ENCODE peak calls at places on chromosome 13, in five cellular contexts. One of them, this sample, is unnamed.

GRCh38 chr13:48265217-48265815 is 32.3 kb downstream of the ITM2B start:
- DNase-seq in stimulated activated CD4-positive, alpha-beta T cell treated with anti-CD3 and anti-CD28 coated beads, Interleukin-4, amount 100 ng/mL, for 24 hours: peak; percentile 24
- DNase-seq in body of pancreas: no peak
- DNase-seq in non-pigmented ciliary epithelial cell: no peak
- DNase-seq in NCI-H2081: no peak
- DNase-seq in this sample: no peak

GRCh38 chr13:73876323-73876722 is 257.9 kb downstream of the KLF12 start:
- DNase-seq in stimulated activated CD4-positive, alpha-beta T cell treated with anti-CD3 and anti-CD28 coated beads, Interleukin-4, amount 100 ng/mL, for 24 hours: no peak
- DNase-seq in body of pancreas: no peak
- DNase-seq in non-pigmented ciliary epithelial cell: no peak
- DNase-seq in NCI-H2081: no peak
- DNase-seq in this sample: no peak

GRCh38 chr13:96963786-96964475 is 30.3 kb downstream of the OXGR1 start:
- DNase-seq in stimulated activated CD4-positive, alpha-beta T cell treated with anti-CD3 and anti-CD28 coated beads, Interleukin-4, amount 100 ng/mL, for 24 hours: no peak
- DNase-seq in body of pancreas: no peak
- DNase-seq in non-pigmented ciliary epithelial cell: no peak
- DNase-seq in NCI-H2081: no peak
- DNase-seq in this sample: no peak

GRCh38 chr13:88068975-88069374 is 397.8 kb downstream of the SLITRK5 start:
- DNase-seq in stimulated activated CD4-positive, alpha-beta T cell treated with anti-CD3 and anti-CD28 coated beads, Interleukin-4, amount 100 ng/mL, for 24 hours: no peak
- DNase-seq in body of pancreas: peak; percentile 3
- DNase-seq in non-pigmented ciliary epithelial cell: no peak
- DNase-seq in NCI-H2081: no peak
- DNase-seq in this sample: no peak

GRCh38 chr13:109204252-109204651 is 574.8 kb downstream of the MYO16 start:
- DNase-seq in stimulated activated CD4-positive, alpha-beta T cell treated with anti-CD3 and anti-CD28 coated beads, Interleukin-4, amount 100 ng/mL, for 24 hours: no peak
- DNase-seq in body of pancreas: no peak
- DNase-seq in non-pigmented ciliary epithelial cell: no peak
- DNase-seq in NCI-H2081: no peak
- DNase-seq in this sample: no peak

GRCh38 chr13:113098163-113098732 is 7.3 kb upstream of the F7 start:
- DNase-seq in stimulated activated CD4-positive, alpha-beta T cell treated with anti-CD3 and anti-CD28 coated beads, Interleukin-4, amount 100 ng/mL, for 24 hours: no peak
- DNase-seq in body of pancreas: no peak
- DNase-seq in non-pigmented ciliary epithelial cell: no peak
- DNase-seq in NCI-H2081: no peak
- DNase-seq in this sample: no peak

GRCh38 chr13:23140492-23140891 is 40.3 kb upstream of the SGCG start:
- DNase-seq in stimulated activated CD4-positive, alpha-beta T cell treated with anti-CD3 and anti-CD28 coated beads, Interleukin-4, amount 100 ng/mL, for 24 hours: no peak
- DNase-seq in body of pancreas: no peak
- DNase-seq in non-pigmented ciliary epithelial cell: no peak
- DNase-seq in NCI-H2081: no peak
- DNase-seq in this sample: no peak

GRCh38 chr13:75010941-75011340 is 471.0 kb downstream of the TBC1D4 start:
- DNase-seq in stimulated activated CD4-positive, alpha-beta T cell treated with anti-CD3 and anti-CD28 coated beads, Interleukin-4, amount 100 ng/mL, for 24 hours: no peak
- DNase-seq in body of pancreas: no peak
- DNase-seq in non-pigmented ciliary epithelial cell: no peak
- DNase-seq in NCI-H2081: no peak
- DNase-seq in this sample: no peak

GRCh38 chr13:67390462-67391093 is 160.4 kb upstream of the PCDH9 start:
- DNase-seq in stimulated activated CD4-positive, alpha-beta T cell treated with anti-CD3 and anti-CD28 coated beads, Interleukin-4, amount 100 ng/mL, for 24 hours: no peak
- DNase-seq in body of pancreas: no peak
- DNase-seq in non-pigmented ciliary epithelial cell: no peak
- DNase-seq in NCI-H2081: no peak
- DNase-seq in this sample: no peak

GRCh38 chr13:46124967-46125933 is 20.4 kb upstream of the CPB2 start:
- DNase-seq in stimulated activated CD4-positive, alpha-beta T cell treated with anti-CD3 and anti-CD28 coated beads, Interleukin-4, amount 100 ng/mL, for 24 hours: no peak
- DNase-seq in body of pancreas: no peak
- DNase-seq in non-pigmented ciliary epithelial cell: no peak
- DNase-seq in NCI-H2081: no peak
- DNase-seq in this sample: no peak

GRCh38 chr13:89458456-89458855 is 1787.3 kb downstream of the SLITRK5 start:
- DNase-seq in stimulated activated CD4-positive, alpha-beta T cell treated with anti-CD3 and anti-CD28 coated beads, Interleukin-4, amount 100 ng/mL, for 24 hours: no peak
- DNase-seq in body of pancreas: no peak
- DNase-seq in non-pigmented ciliary epithelial cell: no peak
- DNase-seq in NCI-H2081: no peak
- DNase-seq in this sample: no peak

GRCh38 chr13:112772539-112772909 is 82.7 kb downstream of the ATP11A start:
- DNase-seq in stimulated activated CD4-positive, alpha-beta T cell treated with anti-CD3 and anti-CD28 coated beads, Interleukin-4, amount 100 ng/mL, for 24 hours: no peak
- DNase-seq in body of pancreas: no peak
- DNase-seq in non-pigmented ciliary epithelial cell: no peak
- DNase-seq in NCI-H2081: no peak
- DNase-seq in this sample: no peak

GRCh38 chr13:60679928-60680693 is 283.1 kb downstream of the TDRD3 start:
- DNase-seq in stimulated activated CD4-positive, alpha-beta T cell treated with anti-CD3 and anti-CD28 coated beads, Interleukin-4, amount 100 ng/mL, for 24 hours: no peak
- DNase-seq in body of pancreas: no peak
- DNase-seq in non-pigmented ciliary epithelial cell: no peak
- DNase-seq in NCI-H2081: no peak
- DNase-seq in this sample: no peak

GRCh38 chr13:36778083-36778671 is 40.8 kb upstream of the RFXAP start:
- DNase-seq in stimulated activated CD4-positive, alpha-beta T cell treated with anti-CD3 and anti-CD28 coated beads, Interleukin-4, amount 100 ng/mL, for 24 hours: no peak
- DNase-seq in body of pancreas: no peak
- DNase-seq in non-pigmented ciliary epithelial cell: peak; percentile 84
- DNase-seq in NCI-H2081: no peak
- DNase-seq in this sample: no peak

GRCh38 chr13:84896128-84896527 is 903.1 kb downstream of the SLITRK6 start:
- DNase-seq in stimulated activated CD4-positive, alpha-beta T cell treated with anti-CD3 and anti-CD28 coated beads, Interleukin-4, amount 100 ng/mL, for 24 hours: peak; percentile 9
- DNase-seq in body of pancreas: peak; percentile 19
- DNase-seq in non-pigmented ciliary epithelial cell: peak; percentile 14
- DNase-seq in NCI-H2081: peak; percentile 60
- DNase-seq in this sample: no peak

This sample was measured in T1000.